ENCODE peak calls at places on chromosomes 7 and 10, in seven cellular contexts. I is GM12891, B is K562, P is H1, O is SK-N-SH, A is GM12878, N is HepG2. T is an unnamed sample.

GRCh38 chr7:143314107-143314506 is 1.8 kb upstream of the CLCN1 start:
- DNase-seq in I (no peak), O (no peak), A (no peak), N (no peak), P (no peak), B (no peak), T (no peak)

GRCh38 chr7:23709081-23709746 is 805 bp upstream of the STK31 start:
- DNase-seq in P (no peak), B (no peak), O (no peak), I (no peak), A (no peak), N (peak), T (no peak)

GRCh38 chr10:12834116-12834515 is 167.4 kb downstream of the CCDC3 start:
- DNase-seq in N (no peak), O (no peak), A (no peak), I (no peak), B (no peak), P (no peak), T (no peak)

GRCh38 chr10:58473966-58474365 is 38.7 kb upstream of the BICC1 start:
- DNase-seq in B (no peak), A (no peak), I (no peak), N (no peak), P (no peak), O (no peak), T (no peak)

GRCh38 chr10:70935631-70936030 is 47.3 kb upstream of the PCBD1 start:
- DNase-seq in A (no peak), B (no peak), N (no peak), O (no peak), P (no peak), I (no peak), T (no peak)

GRCh38 chr10:119409906-119410305 is 132.6 kb downstream of the RGS10 start:
- DNase-seq in B (peak), A (no peak), O (no peak), N (peak), P (no peak), I (no peak), T (no peak)

GRCh38 chr7:154817224-154817896 is 185.6 kb downstream of the PAXIP1 start:
- DNase-seq in N (no peak), I (no peak), P (no peak), B (peak), A (no peak), O (no peak), T (no peak)

GRCh38 chr10:49679480-49679893 is at the start of gene C10orf53:
- DNase-seq in I (no peak), B (peak), N (no peak), P (peak), A (no peak), O (peak), T (no peak)

GRCh38 chr10:21183025-21183424 is 285.9 kb upstream of the NEBL start:
- DNase-seq in O (no peak), A (no peak), P (no peak), I (no peak), B (no peak), N (no peak), T (no peak)

GRCh38 chr10:24551161-24551560 is 172.5 kb downstream of the ARHGAP21 start:
- DNase-seq in B (no peak), A (no peak), O (no peak), I (no peak), N (no peak), P (no peak), T (no peak)

GRCh38 chr7:70539622-70540021 is 592.3 kb upstream of the GALNT17 start:
- DNase-seq in B (no peak), N (no peak), A (no peak), I (no peak), P (peak), O (no peak), T (no peak)

DNA sequence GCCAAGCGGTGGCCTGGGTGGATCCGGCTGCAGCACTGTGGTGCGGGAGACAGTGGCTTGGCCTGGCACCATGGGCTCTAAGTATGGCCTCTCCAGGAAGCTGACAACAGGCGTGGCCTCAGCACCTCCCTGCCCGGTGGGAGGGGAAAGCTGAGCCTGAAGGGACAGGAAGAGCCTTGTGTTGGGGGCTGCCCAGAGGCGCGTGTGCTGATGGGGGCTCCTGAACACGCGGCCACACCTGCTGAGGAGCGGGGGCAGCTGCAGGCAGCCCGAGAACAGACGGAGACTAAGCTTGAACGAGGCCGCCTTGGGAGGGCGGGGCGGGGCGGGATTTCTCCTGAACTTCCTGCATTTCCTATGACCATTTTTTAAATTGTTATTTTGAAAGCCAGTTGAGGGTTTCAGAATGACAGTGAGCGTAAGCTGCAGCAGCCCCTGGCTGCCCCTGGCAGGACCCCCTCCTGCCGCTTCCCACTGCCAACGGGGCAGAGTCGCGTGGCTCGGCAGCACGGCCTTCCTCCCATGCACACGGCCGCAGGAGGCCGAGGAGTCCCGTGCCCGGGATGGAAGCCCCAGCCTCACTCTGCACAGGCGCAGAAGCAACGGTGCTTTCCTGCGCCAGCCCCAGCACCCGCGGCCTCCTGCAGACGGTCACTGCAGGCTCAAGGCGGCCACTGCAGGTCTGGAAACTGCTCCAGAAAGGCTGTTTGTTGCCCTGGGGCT is 43.2 kb downstream of the DPYSL4 start:
- DNase-seq in A (no peak), P (no peak), O (peak), N (no peak), I (peak), B (no peak), T (peak)
- TF ChIP-seq POLR2AphosphoS5 in A (no peak), P (no peak), O (no peak), N (no peak), I (no peak), B (no peak), T (no peak)

GRCh38 chr10:14674376-14675050 is 100.2 kb downstream of the FAM107B start:
- DNase-seq in A (no peak), P (no peak), O (no peak), B (no peak), I (no peak), N (no peak), T (no peak)
- TF ChIP-seq TAF1 in A (no peak), P (no peak), O (no peak), B (no peak), I (no peak), N (no peak), T (no peak)

DNA sequence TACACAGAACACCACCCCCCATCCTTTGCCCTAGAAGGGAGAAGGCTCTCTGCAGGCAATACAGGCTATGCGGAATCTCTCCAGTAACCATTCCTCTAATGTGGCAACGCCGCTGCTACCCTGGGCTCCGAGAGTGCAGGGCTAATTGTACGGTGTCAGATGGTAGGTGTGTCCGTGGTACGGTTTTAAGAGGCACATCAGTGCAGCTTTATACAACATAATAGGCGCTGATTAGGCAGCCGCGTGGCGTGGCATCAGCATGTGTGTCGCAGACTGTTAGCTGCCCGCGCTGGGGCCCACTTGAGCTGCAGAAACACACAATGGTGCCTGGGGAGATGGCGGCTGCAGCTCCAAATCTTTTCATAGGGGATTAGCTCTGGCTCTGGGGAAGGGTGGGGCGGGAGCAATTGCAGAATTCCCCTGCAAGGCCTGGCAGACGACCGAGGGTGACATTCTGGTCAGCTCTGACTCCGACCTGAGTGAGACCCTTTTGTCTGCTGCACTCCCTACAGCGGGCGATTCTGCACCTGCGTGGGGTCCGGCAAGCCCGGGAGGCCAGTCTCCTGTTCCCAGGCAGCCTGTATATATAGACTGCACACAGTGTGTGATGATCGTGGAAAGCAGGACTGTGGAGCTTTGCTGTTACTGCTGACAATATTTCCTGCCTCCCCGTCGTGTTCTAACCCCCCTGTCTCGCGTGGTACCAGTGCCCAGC is 722.7 kb upstream of the CELF2 start:
- DNase-seq in P (no peak), B (no peak), A (no peak), N (no peak), I (no peak), O (no peak), T (no peak)
- TF ChIP-seq POLR2AphosphoS5 in P (no peak), B (no peak), A (no peak), N (no peak), I (no peak), O (no peak), T (no peak)

DNA sequence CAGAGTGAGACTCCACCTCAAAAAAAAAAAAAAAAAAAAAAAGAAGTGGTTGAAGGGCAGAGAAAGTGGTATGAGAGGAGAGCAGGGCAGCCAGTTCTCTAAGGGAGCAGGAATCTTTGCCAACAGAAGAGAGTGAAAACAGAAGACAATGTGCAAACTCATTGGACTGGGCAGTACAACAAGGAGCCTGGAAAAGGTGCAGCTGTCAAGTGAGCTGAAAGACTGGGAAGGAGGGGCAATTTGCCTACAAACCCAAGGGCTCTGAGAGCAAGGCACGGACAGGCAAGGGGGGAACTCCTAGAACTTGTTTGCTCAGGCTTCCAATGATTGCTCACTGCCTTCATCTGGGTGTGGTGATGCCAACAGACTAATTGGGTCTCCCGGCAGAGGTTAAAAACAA is 9.5 kb downstream of the ACTR1A start:
- DNase-seq in B (no peak), I (no peak), A (no peak), N (no peak), O (no peak), P (no peak), T (no peak)
- TF ChIP-seq TAF1 in B (no peak), I (no peak), A (no peak), N (no peak), O (no peak), P (no peak), T (no peak)

GRCh38 chr7:33070277-33070676 is 7.7 kb upstream of the NT5C3A start:
- DNase-seq in N (no peak), A (no peak), I (no peak), P (no peak), B (no peak), O (no peak), T (no peak)

GRCh38 chr7:33072471-33072870 is 9.9 kb upstream of the NT5C3A start:
- DNase-seq in B (no peak), N (peak), I (no peak), P (no peak), O (no peak), A (no peak), T (no peak)

GRCh38 chr7:33076737-33077136 is 14.2 kb upstream of the NT5C3A start:
- DNase-seq in O (no peak), B (no peak), I (no peak), A (no peak), P (no peak), N (no peak), T (no peak)

GRCh38 chr7:33075818-33076483 is 13.4 kb upstream of the NT5C3A start:
- DNase-seq in O (no peak), A (no peak), I (no peak), P (no peak), N (no peak), B (no peak), T (no peak)

DNA sequence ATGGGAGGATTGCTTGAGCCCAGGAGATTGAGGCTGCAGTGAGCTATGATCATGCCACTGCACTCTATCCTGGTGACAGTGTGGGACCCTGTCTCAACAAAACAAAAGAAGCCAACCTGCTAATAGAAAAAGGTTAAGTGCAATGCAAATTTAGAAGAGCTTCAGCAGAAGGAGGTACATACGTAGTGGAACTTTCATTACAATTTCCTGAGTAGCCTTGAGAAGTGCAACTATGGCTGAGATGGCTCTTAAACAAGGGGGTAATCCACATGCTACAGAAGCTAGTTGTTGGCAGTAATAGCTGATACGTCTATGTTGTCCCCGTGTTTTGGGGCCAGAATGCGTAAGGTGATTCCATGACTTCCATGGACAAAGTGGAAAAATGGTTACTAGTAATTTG is 10.7 kb upstream of the NT5C3A start:
- DNase-seq in O (no peak), N (no peak), B (no peak), P (no peak), A (no peak), I (no peak), T (no peak)
- TF ChIP-seq POLR2AphosphoS5 in O (no peak), N (no peak), B (no peak), P (no peak), A (no peak), I (no peak), T (no peak)

GRCh38 chr7:47444376-47445098 is 137.4 kb downstream of the TNS3 start:
- DNase-seq in P (no peak), B (peak), I (peak), A (no peak), N (peak), O (peak), T (no peak)
- TF ChIP-seq TAF1 in P (no peak), B (no peak), I (no peak), A (no peak), N (no peak), O (no peak), T (no peak)

GRCh38 chr7:47473499-47474210 is 108.3 kb downstream of the TNS3 start:
- DNase-seq in A (no peak), O (no peak), P (no peak), B (no peak), N (no peak), I (no peak), T (no peak)

GRCh38 chr7:47471358-47471703 is 110.6 kb downstream of the TNS3 start:
- DNase-seq in O (no peak), A (no peak), N (no peak), P (no peak), I (no peak), B (no peak), T (no peak)

GRCh38 chr7:47472444-47473157 is 109.3 kb downstream of the TNS3 start:
- DNase-seq in B (no peak), N (no peak), I (no peak), O (no peak), P (no peak), A (no peak), T (no peak)

GRCh38 chr7:47471831-47472230 is 110.1 kb downstream of the TNS3 start:
- DNase-seq in B (no peak), P (no peak), O (no peak), A (no peak), N (no peak), I (no peak), T (no peak)

DNA sequence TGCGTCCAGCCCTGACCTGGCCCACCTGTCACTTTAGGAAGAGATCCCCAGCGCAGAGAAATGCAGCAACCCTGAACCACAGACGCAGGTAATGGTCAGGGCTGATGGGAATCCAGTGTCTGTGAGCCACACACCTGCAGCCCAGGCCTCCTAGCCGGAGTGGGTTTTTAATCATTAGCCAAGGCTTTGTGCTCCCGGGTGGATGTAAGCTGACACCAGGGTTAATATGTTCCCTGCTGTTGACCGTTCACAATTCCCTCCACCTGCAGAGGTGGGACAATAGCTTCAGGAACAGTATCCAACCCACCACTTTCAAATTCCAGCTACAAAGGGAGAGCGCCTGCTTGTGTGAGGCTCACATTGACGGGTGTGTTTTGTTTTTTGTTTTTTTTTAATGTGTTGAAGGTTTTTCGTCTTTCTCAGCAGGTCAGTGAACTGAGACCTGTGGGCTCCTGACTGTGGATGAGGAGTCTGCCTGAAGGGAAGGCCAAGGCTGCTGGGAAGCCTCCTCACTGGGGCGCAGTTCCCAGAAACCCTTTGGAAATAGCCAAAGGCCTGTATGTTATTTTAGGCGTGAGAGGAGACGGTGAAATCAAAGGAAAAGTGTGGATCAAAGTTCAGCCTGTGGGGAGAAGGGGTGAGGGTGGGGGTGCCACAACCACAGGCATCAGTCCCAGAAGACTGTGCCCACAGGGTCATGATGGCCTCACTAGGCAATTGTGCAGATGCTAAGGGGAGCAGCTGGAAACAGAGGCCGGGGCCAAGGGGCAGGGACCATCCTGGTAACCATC is 111.1 kb downstream of the TNS3 start:
- DNase-seq in O (no peak), N (peak), A (no peak), P (peak), I (no peak), B (no peak), T (no peak)
- TF ChIP-seq POLR2AphosphoS5 in O (no peak), N (peak), A (no peak), P (no peak), I (no peak), B (no peak), T (no peak)

T was measured in GM12892.